ENCODE peak calls at places on chromosomes 16 and 17, in eight cellular contexts. U, F, S, Q, K, I, M and A are unnamed samples.

GRCh38 chr16:54051821-54052220 is 234.8 kb downstream of the IRX3 start:
- DNase-seq in S (no peak), I (no peak), U (no peak), F (no peak), K (no peak), Q (no peak), M (no peak), A (no peak)

GRCh38 chr17:81964081-81964849 is 3.3 kb upstream of the NOTUM start:
- DNase-seq in F (no peak), M (no peak), U (no peak), Q (no peak), K (no peak), I (no peak), S (no peak), A (no peak)

GRCh38 chr16:79365687-79366086 is 234.8 kb downstream of the MAF start:
- DNase-seq in S (no peak), K (no peak), F (no peak), I (no peak), U (no peak), Q (no peak), M (no peak), A (no peak)

GRCh38 chr16:84583995-84584394 is 33.9 kb downstream of the COTL1 start:
- DNase-seq in F (no peak), U (no peak), S (no peak), M (no peak), I (no peak), Q (no peak), K (no peak), A (no peak)

GRCh38 chr17:4956493-4957061 is 5.7 kb downstream of the ENO3 start:
- DNase-seq in M (no peak), Q (no peak), I (no peak), K (no peak), U (no peak), S (peak), F (peak), A (no peak)

GRCh38 chr16:89944773-89945172 is 3.8 kb upstream of the DEF8 start:
- DNase-seq in S (no peak), I (no peak), Q (no peak), U (no peak), F (no peak), M (no peak), K (no peak), A (no peak)

GRCh38 chr17:47204722-47205418 is 4.3 kb upstream of the MYL4 start:
- DNase-seq in K (peak), S (no peak), U (peak), I (no peak), Q (peak), F (no peak), M (no peak), A (no peak)

GRCh38 chr16:23615805-23616204 is 19.7 kb upstream of the NDUFAB1 start:
- DNase-seq in K (no peak), U (no peak), S (no peak), I (no peak), M (no peak), Q (no peak), F (no peak), A (no peak)

GRCh38 chr16:25751230-25751629 is 59.5 kb downstream of the HS3ST4 start:
- DNase-seq in I (no peak), S (no peak), U (no peak), Q (no peak), K (no peak), M (no peak), F (no peak), A (no peak)

GRCh38 chr17:81294512-81295030 is 536 bp downstream of the SLC38A10 start:
- DNase-seq in K (no peak), Q (peak), M (no peak), S (peak), U (peak), F (peak), I (no peak), A (no peak)

GRCh38 chr17:79907855-79908254 is 68.6 kb upstream of the CBX4 start:
- DNase-seq in M (no peak), Q (no peak), K (no peak), S (peak), U (peak), I (no peak), F (no peak), A (no peak)

GRCh38 chr17:69466905-69467630 is 52.6 kb downstream of the MAP2K6 start:
- DNase-seq in Q (no peak), S (no peak), I (no peak), K (no peak), U (peak), M (peak), F (no peak), A (no peak)

GRCh38 chr17:69729937-69730336 is 315.4 kb downstream of the MAP2K6 start:
- DNase-seq in S (no peak), U (peak), M (peak), F (no peak), I (no peak), Q (no peak), K (peak), A (no peak)

GRCh38 chr16:19984136-19984535 is 89.6 kb downstream of the GPR139 start:
- DNase-seq in I (no peak), F (no peak), K (no peak), Q (no peak), S (no peak), M (no peak), U (no peak), A (no peak)

GRCh38 chr17:78315355-78316114 is 44.3 kb downstream of the SOCS3 start:
- DNase-seq in U (peak), Q (peak), F (peak), I (no peak), M (no peak), S (peak), K (peak), A (peak)

GRCh38 chr17:80885922-80886582 is 105.6 kb upstream of the CHMP6 start:
- DNase-seq in K (no peak), S (no peak), Q (no peak), I (no peak), U (no peak), M (no peak), F (no peak), A (no peak)

GRCh38 chr17:74110467-74110866 is 93.0 kb upstream of the RPL38 start:
- DNase-seq in I (no peak), F (no peak), M (no peak), U (no peak), Q (no peak), S (no peak), K (no peak), A (no peak)